ENCODE peak calls at places on chromosomes 2 and 18, in six cellular contexts. B is IMR-90, V is neuronal stem cell, H is H9, E is mesenchymal stem cell, I is trophoblast cell. X is an unnamed sample.

GRCh38 chr2:237449193-237449797 is 35.3 kb upstream of the COL6A3 start:
- DNase-seq in H (no peak), I (no peak), B (peak), V (no peak), E (peak), X (no peak)

GRCh38 chr2:25938345-25938744 is 44.0 kb downstream of the KIF3C start:
- DNase-seq in H (no peak), I (no peak), V (no peak), E (no peak), B (no peak), X (no peak)

GRCh38 chr2:200430017-200430416 is 79.9 kb downstream of the KCTD18 start:
- DNase-seq in B (no peak), I (no peak), H (no peak), V (no peak), E (no peak), X (no peak)

GRCh38 chr2:79887747-79888374 is 375.0 kb downstream of the CTNNA2 start:
- DNase-seq in H (peak), B (peak), E (peak), V (peak), I (peak), X (no peak)

GRCh38 chr18:58514773-58515172 is 114.1 kb downstream of the ALPK2 start:
- DNase-seq in H (peak), E (no peak), B (no peak), I (no peak), V (no peak), X (no peak)

GRCh38 chr18:75544051-75544481 is 116.6 kb upstream of the SMIM21 start:
- DNase-seq in E (peak), I (no peak), H (no peak), V (no peak), B (peak), X (no peak)

GRCh38 chr18:47577520-47577919 is 326.1 kb upstream of the SKOR2 start:
- DNase-seq in B (no peak), V (no peak), E (no peak), I (no peak), H (peak), X (no peak)

GRCh38 chr2:228657807-228658402 is 476.4 kb upstream of the SPHKAP start:
- DNase-seq in I (no peak), B (peak), V (no peak), E (peak), H (no peak), X (no peak)

GRCh38 chr2:237408280-237408679 is 5.7 kb downstream of the COL6A3 start:
- DNase-seq in H (no peak), V (no peak), E (no peak), I (no peak), B (peak), X (no peak)

GRCh38 chr2:210663574-210663973 is 107.2 kb downstream of the CPS1 start:
- DNase-seq in B (peak), E (peak), V (peak), I (no peak), H (no peak), X (no peak)

GRCh38 chr2:195572894-195573293 is 84.1 kb upstream of the SLC39A10 start:
- DNase-seq in B (no peak), H (no peak), V (no peak), E (no peak), I (no peak), X (no peak)

GRCh38 chr2:27400348-27401135 is 8.8 kb downstream of the PPM1G start:
- DNase-seq in E (no peak), B (no peak), I (no peak), H (no peak), V (no peak), X (no peak)

GRCh38 chr18:48827321-48828200 is 123.2 kb downstream of the SMAD7 start:
- DNase-seq in V (peak), B (peak), E (peak), H (peak), I (no peak), X (no peak)

GRCh38 chr18:42113529-42114191 is 158.6 kb downstream of the PIK3C3 start:
- DNase-seq in I (no peak), B (peak), V (no peak), E (peak), H (no peak), X (no peak)

GRCh38 chr2:193141998-193142397 is 947.3 kb upstream of the TMEFF2 start:
- DNase-seq in H (no peak), V (no peak), B (no peak), I (no peak), E (no peak), X (no peak)

GRCh38 chr2:127877626-127878025 is 8.1 kb downstream of the AMMECR1L start:
- DNase-seq in H (no peak), V (no peak), E (no peak), B (peak), I (no peak), X (no peak)

GRCh38 chr2:79389475-79389874 is 123.4 kb upstream of the CTNNA2 start:
- DNase-seq in E (no peak), V (no peak), B (no peak), H (no peak), I (no peak), X (no peak)

GRCh38 chr18:79208882-79209281 is 139.7 kb downstream of the ATP9B start:
- DNase-seq in H (no peak), B (no peak), E (no peak), V (no peak), I (no peak), X (no peak)

GRCh38 chr2:126720647-126721046 is 64.7 kb downstream of the GYPC start:
- DNase-seq in H (no peak), B (peak), I (no peak), V (no peak), E (peak), X (no peak)

GRCh38 chr2:74491671-74492544 is 7.5 kb downstream of the LBX2 start:
- DNase-seq in H (no peak), V (no peak), E (no peak), B (no peak), I (no peak), X (no peak)

GRCh38 chr2:51994123-51994788 is 962.3 kb upstream of the NRXN1 start:
- DNase-seq in E (no peak), I (no peak), B (no peak), V (no peak), H (no peak), X (no peak)

DNA sequence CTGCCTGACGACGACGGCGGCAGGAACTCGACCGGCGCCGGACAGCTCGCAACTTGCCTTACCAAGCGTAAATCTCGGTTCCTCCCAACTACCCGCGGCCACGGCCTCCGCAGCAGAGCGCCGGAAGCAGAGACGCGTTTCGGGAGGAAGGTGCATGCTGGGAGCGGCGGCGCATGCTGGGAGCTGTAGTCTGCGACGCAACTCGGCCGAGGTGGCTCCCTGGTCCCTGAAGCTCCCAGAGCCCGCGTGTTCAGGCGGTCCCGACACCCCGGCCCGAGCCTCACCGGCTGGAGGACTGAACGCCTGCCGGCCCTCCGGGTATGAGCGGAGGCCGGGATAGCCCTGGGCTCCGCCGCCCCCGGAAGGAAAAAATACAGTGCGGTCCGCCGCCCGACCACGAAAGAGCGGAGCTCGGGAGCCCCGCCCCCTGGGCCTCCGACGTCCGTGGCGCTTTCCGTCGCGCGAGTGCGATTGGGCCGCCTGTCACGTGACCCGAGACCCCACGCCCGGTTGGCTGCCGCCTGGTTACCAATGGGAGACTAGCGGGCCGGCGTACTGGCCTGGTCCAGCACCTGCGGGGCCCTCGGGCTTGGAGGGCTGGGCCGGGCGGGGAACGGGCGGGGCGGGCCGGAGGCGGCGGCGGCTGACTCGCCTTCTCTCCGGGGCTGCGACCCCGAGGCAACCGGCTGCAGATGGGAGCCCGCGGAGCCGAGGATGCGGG is at the start of gene CAPN10:
- DNase-seq in B (peak), I (peak), H (peak), E (peak), V (peak), X (no peak)
- H3K4ac ChIP-seq in B (peak), I (peak), H (no peak), E (peak), V (no peak), X (no peak)

DNA sequence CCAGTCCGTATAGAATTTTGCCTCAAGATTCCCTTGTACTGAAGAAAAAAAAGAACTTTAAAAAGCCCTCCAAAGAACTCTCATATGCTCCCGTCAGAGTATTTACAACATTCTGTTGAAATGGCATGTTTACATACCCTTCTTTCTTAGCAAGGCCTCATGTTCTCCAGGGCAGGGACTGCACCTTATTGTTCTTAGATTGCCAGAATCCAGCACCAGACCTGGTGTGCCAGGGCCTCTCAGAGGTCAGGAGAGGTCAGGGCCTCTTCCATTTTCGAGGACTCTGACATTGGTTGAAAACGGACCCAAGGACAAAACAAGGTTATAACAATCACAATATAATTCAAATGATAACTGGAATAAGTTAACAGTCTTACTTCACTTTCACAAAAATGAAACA is 78.2 kb downstream of the TNP1 start:
- DNase-seq in E (no peak), B (no peak), H (no peak), V (no peak), I (no peak), X (no peak)
- H4K91ac ChIP-seq in E (no peak), B (no peak), H (no peak), V (no peak), I (no peak), X (no peak)

DNA sequence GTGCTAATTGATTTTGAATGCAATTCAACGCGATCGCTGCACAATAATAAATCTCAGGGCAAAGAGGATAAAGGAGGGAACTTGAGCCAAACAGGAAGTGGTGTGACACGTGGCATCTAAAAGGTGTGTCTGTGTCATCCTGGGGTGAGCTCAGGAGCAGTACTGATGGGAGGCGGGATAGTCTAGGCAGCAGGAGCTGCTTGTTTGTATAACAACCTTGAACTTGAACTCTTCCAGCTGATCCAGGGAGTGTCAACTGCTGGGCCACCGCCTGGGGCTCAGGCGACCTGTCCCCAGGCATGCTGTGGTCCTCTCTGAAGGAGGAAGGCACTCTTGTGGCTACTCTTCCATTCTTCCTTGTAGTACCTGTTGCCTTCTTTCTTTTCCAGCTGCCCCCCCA is 61.2 kb downstream of the BOD1L2 start:
- DNase-seq in V (no peak), I (no peak), H (no peak), B (no peak), E (no peak), X (no peak)
- H3K4ac ChIP-seq in V (no peak), I (no peak), H (no peak), B (no peak), E (no peak), X (no peak)

GRCh38 chr2:215283221-215283620 is 28.6 kb upstream of the ATIC start:
- DNase-seq in E (no peak), I (no peak), B (no peak), V (no peak), H (no peak), X (no peak)
- H4K91ac ChIP-seq in E (no peak), I (no peak), B (no peak), V (no peak), H (no peak), X (no peak)

GRCh38 chr18:40019797-40020392 is 1935.1 kb upstream of the PIK3C3 start:
- DNase-seq in V (no peak), I (no peak), E (no peak), H (peak), B (no peak), X (no peak)
- H3K4ac ChIP-seq in V (no peak), I (no peak), E (no peak), H (no peak), B (no peak), X (no peak)